ENCODE peak calls at places on chromosomes 16 and 17, in five cellular contexts. O is activated T-cell treated with anti-CD3 and anti-CD28 coated beads for 1 hour, A is psoas muscle, C is AG09319, F is Kasumi-1. Z is an unnamed sample.

GRCh38 chr17:67818110-67819002 is 6.9 kb upstream of the BPTF start:
- DNase-seq in O (no peak), A (no peak), C (no peak), F (no peak), Z (no peak)

GRCh38 chr16:54688339-54688738 is 242.3 kb upstream of the IRX5 start:
- DNase-seq in O (no peak), A (no peak), C (no peak), F (no peak), Z (no peak)

GRCh38 chr17:42751628-42752027 is 6.8 kb upstream of the EZH1 start:
- DNase-seq in O (no peak), A (no peak), C (no peak), F (no peak), Z (no peak)

GRCh38 chr16:69260019-69260418 is 51.1 kb upstream of the VPS4A start:
- DNase-seq in O (no peak), A (no peak), C (no peak), F (no peak), Z (no peak)

GRCh38 chr17:35982409-35983191 is 1.3 kb upstream of the CCL16 start:
- DNase-seq in O (no peak), A (no peak), C (no peak), F (no peak), Z (no peak)

GRCh38 chr16:89359296-89360147 is 130.8 kb downstream of the ANKRD11 start:
- DNase-seq in O (no peak), A (no peak), C (no peak), F (no peak), Z (no peak)

GRCh38 chr17:63497708-63498483 is 21.0 kb downstream of the ACE start:
- DNase-seq in O (no peak), A (no peak), C (no peak), F (no peak), Z (no peak)

GRCh38 chr17:49521521-49522185 is 26.6 kb downstream of the NGFR start:
- DNase-seq in O (no peak), A (no peak), C (no peak), F (no peak), Z (no peak)

GRCh38 chr16:86673090-86673955 is 95.0 kb downstream of the FOXL1 start:
- DNase-seq in O (no peak), A (no peak), C (no peak), F (no peak), Z (no peak)

GRCh38 chr17:9886141-9886930 is 18.7 kb downstream of the RCVRN start:
- DNase-seq in O (no peak), A (no peak), C (no peak), F (no peak), Z (no peak)

GRCh38 chr16:1666316-1666715 is 11.8 kb upstream of the JPT2 start:
- DNase-seq in O (no peak), A (no peak), C (no peak), F (no peak), Z (no peak)

GRCh38 chr16:23387666-23388065 is 65.3 kb downstream of the COG7 start:
- DNase-seq in O (no peak), A (no peak), C (no peak), F (no peak), Z (no peak)

GRCh38 chr17:62827722-62828498 is 19.8 kb upstream of the MARCHF10 start:
- DNase-seq in O (no peak), A (no peak), C (no peak), F (peak; percentile 13), Z (peak; percentile 46)

GRCh38 chr16:67198238-67198734 is 645 bp upstream of the ELMO3 start:
- DNase-seq in O (no peak), A (no peak), C (no peak), F (peak; percentile 64), Z (peak; percentile 70)

GRCh38 chr16:27305342-27305741 is 8.4 kb upstream of the IL4R start:
- DNase-seq in O (no peak), A (no peak), C (no peak), F (no peak), Z (no peak)

GRCh38 chr17:61318684-61319098 is 81.0 kb upstream of the TBX2 start:
- DNase-seq in O (no peak), A (no peak), C (no peak), F (no peak), Z (no peak)

GRCh38 chr16:28317040-28317880 is 24.9 kb downstream of the SBK1 start:
- DNase-seq in O (peak; percentile 67), A (peak; percentile 68), C (no peak), F (peak; percentile 5), Z (peak; percentile 50)

GRCh38 chr16:80924372-80924978 is 82.2 kb downstream of the CMC2 start:
- DNase-seq in O (peak; percentile 9), A (peak; percentile 32), C (no peak), F (peak; percentile 24), Z (peak; percentile 35)

GRCh38 chr16:80971814-80972213 is 34.9 kb downstream of the CMC2 start:
- DNase-seq in O (no peak), A (no peak), C (no peak), F (no peak), Z (no peak)

GRCh38 chr17:4444782-4445473 is 11.2 kb downstream of the SPNS3 start:
- DNase-seq in O (no peak), A (peak; percentile 69), C (no peak), F (no peak), Z (no peak)